ENCODE peak calls at places on chromosome 19, in eight cellular contexts. T is aorta, F is stomach, G is endothelial cell of umbilical vein, E is transverse colon, P is adrenal gland, N is right atrium auricular region, L is breast epithelium. K is an unnamed sample.

GRCh38 chr19:5080030-5080644 is 111.2 kb downstream of the KDM4B start:
- DNase-seq in T (no peak), L (no peak), G (no peak), P (no peak), F (no peak), N (no peak), E (no peak), K (no peak)

GRCh38 chr19:38912600-38913514 is 871 bp upstream of the CCER2 start:
- DNase-seq in T (no peak), L (no peak), F (no peak), E (no peak), G (no peak), N (no peak), P (no peak), K (no peak)

GRCh38 chr19:19745496-19746285 is 12.8 kb upstream of the ZNF14 start:
- DNase-seq in N (peak; percentile 44), F (no peak), L (no peak), E (no peak), T (peak; percentile 70), P (no peak), G (no peak), K (no peak)

GRCh38 chr19:46830864-46831263 is 19.8 kb downstream of the AP2S1 start:
- DNase-seq in T (no peak), N (no peak), G (no peak), F (no peak), L (no peak), P (no peak), E (no peak), K (no peak)

GRCh38 chr19:54448037-54448773 is 794 bp upstream of the LENG8 start:
- DNase-seq in P (peak; percentile 82), E (peak; percentile 63), G (peak; percentile 75), F (no peak), L (no peak), T (no peak), N (peak; percentile 74), K (no peak)

GRCh38 chr19:46978470-46978869 is 41.2 kb upstream of the NPAS1 start:
- DNase-seq in L (no peak), F (no peak), G (no peak), N (no peak), P (no peak), T (no peak), E (no peak), K (no peak)

GRCh38 chr19:52963229-52963760 is 614 bp upstream of the ZNF816 start:
- DNase-seq in T (no peak), L (no peak), F (no peak), N (no peak), G (no peak), P (peak; percentile 9), E (peak; percentile 17), K (no peak)

GRCh38 chr19:16452321-16452720 is 19.4 kb downstream of the EPS15L1 start:
- DNase-seq in L (no peak), G (no peak), T (no peak), F (no peak), P (no peak), N (no peak), E (no peak), K (no peak)

GRCh38 chr19:6109947-6110346 is 353 bp downstream of the RFX2 start:
- DNase-seq in P (no peak), E (peak; percentile 27), N (no peak), G (no peak), F (no peak), T (no peak), L (no peak), K (no peak)

GRCh38 chr19:38478273-38478971 is 44.9 kb downstream of the RYR1 start:
- DNase-seq in N (no peak), E (no peak), G (no peak), T (no peak), F (no peak), P (peak; percentile 7), L (no peak), K (no peak)

GRCh38 chr19:39946532-39946931 is 12.1 kb upstream of the FCGBP start:
- DNase-seq in P (no peak), N (no peak), F (peak; percentile 25), G (no peak), E (no peak), T (no peak), L (no peak), K (peak; percentile 9)

GRCh38 chr19:48315712-48316111 is 9.6 kb upstream of the EMP3 start:
- DNase-seq in T (no peak), P (no peak), E (no peak), N (no peak), L (no peak), G (no peak), F (no peak), K (no peak)

DNA sequence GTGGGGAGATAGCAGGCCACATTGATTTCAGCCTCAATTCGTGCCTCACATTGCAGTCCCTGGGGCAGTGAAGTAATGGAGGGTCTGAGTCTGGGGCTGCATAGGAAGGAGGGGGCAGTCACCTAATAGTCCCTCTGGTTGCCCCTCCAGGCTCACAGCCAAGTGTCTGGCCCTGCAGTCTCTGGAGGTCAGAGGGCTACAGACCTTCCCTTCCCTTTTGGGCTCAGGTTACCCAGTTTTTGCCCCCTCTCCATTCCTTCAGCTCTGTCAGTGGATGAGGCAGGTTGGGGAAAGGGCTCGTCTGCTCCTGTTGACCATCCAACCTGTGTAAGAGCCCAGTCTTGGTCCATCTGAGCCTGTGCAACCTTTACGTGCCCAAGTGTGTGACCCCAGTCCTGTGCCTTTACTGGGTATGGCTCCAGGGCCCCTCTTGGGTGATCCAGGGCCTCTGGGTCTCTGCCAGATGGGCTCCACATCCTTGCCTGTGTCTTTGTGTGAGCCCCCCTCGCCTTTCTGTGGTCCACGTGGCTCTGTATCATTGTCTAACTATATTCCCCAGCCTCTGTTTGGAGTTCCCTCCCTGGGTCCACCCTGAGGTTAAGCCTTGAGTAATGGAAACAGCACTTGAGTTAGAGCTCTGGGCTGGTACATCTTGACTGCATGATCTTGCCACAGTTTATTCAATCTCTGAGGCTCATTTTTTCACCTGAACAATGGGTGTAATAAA is 13.1 kb downstream of the CIC start:
- DNase-seq in E (no peak), L (no peak), P (no peak), F (no peak), G (no peak), T (no peak), N (no peak), K (no peak)
- H3K4me1 ChIP-seq in E (peaks cover 72% of the 10 kb centered on the region), L (peaks cover 17% of the 10 kb centered on the region), P (peaks cover 71% of the 10 kb centered on the region), F (peaks cover 87% of the 10 kb centered on the region), G (peaks cover 64% of the 10 kb centered on the region), T (no peaks in the 10 kb centered on the region), N (peaks cover 81% of the 10 kb centered on the region), K (peaks cover 45% of the 10 kb centered on the region)

DNA sequence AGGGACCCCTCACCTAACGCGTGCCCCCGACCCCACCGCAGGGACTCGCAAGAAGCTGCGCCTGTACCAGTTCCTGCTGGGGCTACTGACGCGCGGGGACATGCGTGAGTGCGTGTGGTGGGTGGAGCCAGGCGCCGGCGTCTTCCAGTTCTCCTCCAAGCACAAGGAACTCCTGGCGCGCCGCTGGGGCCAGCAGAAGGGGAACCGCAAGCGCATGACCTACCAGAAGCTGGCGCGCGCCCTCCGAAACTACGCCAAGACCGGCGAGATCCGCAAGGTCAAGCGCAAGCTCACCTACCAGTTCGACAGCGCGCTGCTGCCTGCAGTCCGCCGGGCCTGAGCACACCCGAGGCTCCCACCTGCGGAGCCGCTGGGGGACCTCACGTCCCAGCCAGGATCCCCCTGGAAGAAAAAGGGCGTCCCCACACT is 4.7 kb upstream of the MYBPC2 start:
- DNase-seq in T (peak; percentile 90), G (peak; percentile 57), L (peak; percentile 89), E (peak; percentile 81), P (peak; percentile 86), N (peak; percentile 89), F (peak; percentile 92), K (peak; percentile 49)
- H3K4me1 ChIP-seq in T (no peaks in the 10 kb centered on the region), G (peaks cover 6% of the 10 kb centered on the region), L (peaks cover 4% of the 10 kb centered on the region), E (peaks cover 31% of the 10 kb centered on the region), P (no peaks in the 10 kb centered on the region), N (peaks cover 25% of the 10 kb centered on the region), F (peaks cover 32% of the 10 kb centered on the region), K (peaks cover 12% of the 10 kb centered on the region)

DNA sequence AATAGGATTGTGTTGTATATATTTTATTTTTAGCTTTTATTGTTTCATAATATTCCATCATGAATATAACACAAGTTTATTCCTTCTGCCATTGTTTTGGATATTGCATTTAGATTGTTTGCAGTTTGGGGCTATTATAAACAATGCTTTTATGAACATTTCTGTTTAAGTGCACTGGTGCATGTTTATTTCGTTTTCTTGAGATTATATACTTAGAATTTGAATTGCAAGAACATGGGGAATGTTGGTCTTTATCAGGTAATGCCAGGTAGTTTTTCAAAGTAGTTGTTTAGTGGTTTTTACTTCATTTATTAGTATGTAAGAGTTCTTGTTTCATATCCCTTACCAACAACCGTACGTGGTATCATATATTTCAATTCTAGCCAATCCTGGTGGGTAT is 4.3 kb downstream of the LSM14A start:
- DNase-seq in N (no peak), E (no peak), F (no peak), G (no peak), T (no peak), L (no peak), P (no peak), K (no peak)
- H3K4me1 ChIP-seq in N (peaks cover 87% of the 10 kb centered on the region), E (peaks cover 78% of the 10 kb centered on the region), F (peaks cover 90% of the 10 kb centered on the region), G (peaks cover 56% of the 10 kb centered on the region), T (peaks cover 5% of the 10 kb centered on the region), L (no peaks in the 10 kb centered on the region), P (peaks cover 56% of the 10 kb centered on the region), K (peaks cover 57% of the 10 kb centered on the region)

GRCh38 chr19:10587022-10587838 is at the start of gene AP1M2:
- DNase-seq in T (no peak), E (peak; percentile 69), N (no peak), L (no peak), G (no peak), P (no peak), F (peak; percentile 67), K (no peak)

GRCh38 chr19:10580979-10581631 is 6.0 kb downstream of the AP1M2 start:
- DNase-seq in L (peak; percentile 90), N (peak; percentile 94), G (peak; percentile 88), F (peak; percentile 92), T (peak; percentile 95), P (peak; percentile 95), E (peak; percentile 91), K (peak; percentile 76)

GRCh38 chr19:10586396-10586795 is 716 bp downstream of the AP1M2 start:
- DNase-seq in P (no peak), L (no peak), E (no peak), T (no peak), N (no peak), F (no peak), G (no peak), K (no peak)

GRCh38 chr19:10587839-10588150 is 683 bp upstream of the AP1M2 start:
- DNase-seq in P (no peak), F (no peak), N (no peak), E (no peak), G (no peak), L (no peak), T (no peak), K (no peak)

DNA sequence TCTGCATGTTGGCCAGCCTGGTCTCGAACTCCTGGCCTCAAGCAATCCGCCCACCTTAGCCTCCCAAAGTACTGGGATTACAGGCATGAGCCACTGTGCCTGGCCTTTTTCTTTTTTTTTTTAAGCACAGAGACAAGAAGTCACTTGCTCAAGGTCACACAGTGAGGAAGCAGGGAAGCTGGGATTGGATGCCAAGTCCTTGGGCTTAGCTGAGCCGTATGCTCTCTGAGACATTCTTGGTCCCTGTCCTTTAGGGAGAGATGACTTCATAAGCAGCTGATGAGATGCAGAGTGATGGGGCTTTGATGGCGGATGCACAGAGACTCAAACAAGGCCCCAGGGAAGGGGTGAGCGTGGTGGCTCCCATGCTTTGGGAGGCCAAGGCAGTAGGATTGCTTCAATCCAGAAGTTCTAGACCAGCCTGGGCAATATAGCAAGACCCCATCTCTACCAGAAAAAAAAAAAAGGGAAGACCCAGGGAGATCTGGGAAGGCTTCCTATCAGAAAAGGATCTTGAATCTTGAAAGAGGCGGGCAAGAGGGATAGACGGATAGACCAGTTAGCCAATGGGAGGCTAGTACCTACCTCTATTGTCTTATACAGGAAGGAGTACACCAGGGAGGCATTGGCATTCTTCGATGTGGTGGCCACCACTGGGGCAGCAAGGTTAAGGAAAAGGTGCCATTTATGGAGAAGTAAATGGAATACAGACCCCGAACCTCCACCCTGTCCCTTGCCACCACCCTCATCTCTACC is 3.9 kb downstream of the AP1M2 start:
- DNase-seq in P (peak; percentile 72), N (no peak), E (no peak), T (no peak), F (no peak), L (no peak), G (no peak), K (no peak)
- H3K4me1 ChIP-seq in P (peaks cover 4% of the 10 kb centered on the region), N (peaks cover 6% of the 10 kb centered on the region), E (no peaks in the 10 kb centered on the region), T (no peaks in the 10 kb centered on the region), F (peaks cover 15% of the 10 kb centered on the region), L (no peaks in the 10 kb centered on the region), G (no peaks in the 10 kb centered on the region), K (peaks cover 5% of the 10 kb centered on the region)

K was measured in naive thymus-derived CD4-positive, alpha-beta T cell.